ENCODE peak calls at places on chromosomes 6 and 20, in seven cellular contexts. C is IMR-90, V is heart left ventricle, O is HCT116, M is esophagus squamous epithelium, U is ovary, P is Peyer's patch. D is an unnamed sample.

GRCh38 chr6:81098109-81098814 is 654.2 kb downstream of the TENT5A start:
- DNase-seq in M (no peak), O (no peak), P (no peak), V (no peak), C (no peak), U (no peak), D (no peak)

GRCh38 chr20:6583134-6583738 is 184.2 kb upstream of the BMP2 start:
- DNase-seq in M (no peak), U (no peak), C (peak), P (peak), V (no peak), O (no peak), D (peak)

GRCh38 chr6:67933278-67933677 is 701.8 kb upstream of the ADGRB3 start:
- DNase-seq in V (no peak), M (no peak), O (no peak), U (no peak), C (no peak), P (no peak), D (no peak)

GRCh38 chr6:105794263-105794662 is 291.9 kb upstream of the PRDM1 start:
- DNase-seq in U (peak), C (no peak), V (peak), P (peak), M (no peak), O (no peak), D (no peak)

GRCh38 chr20:57439432-57439831 is 48.2 kb downstream of the RBM38 start:
- DNase-seq in C (no peak), M (no peak), U (peak), V (peak), P (no peak), O (no peak), D (peak)

GRCh38 chr20:32622585-32623468 is 37.7 kb upstream of the NOL4L start:
- DNase-seq in C (no peak), P (no peak), M (no peak), U (no peak), O (no peak), V (no peak), D (no peak)

GRCh38 chr6:17968081-17968518 is 19.3 kb downstream of the KIF13A start:
- DNase-seq in U (no peak), M (no peak), P (no peak), O (no peak), C (peak), V (no peak), D (no peak)

GRCh38 chr6:116313377-116313776 is 33.6 kb upstream of the TSPYL1 start:
- DNase-seq in C (peak), O (no peak), U (no peak), P (no peak), V (no peak), M (no peak), D (no peak)

GRCh38 chr20:846894-847278 is 13.4 kb downstream of the FAM110A start:
- DNase-seq in U (no peak), C (no peak), M (no peak), O (no peak), P (peak), V (peak), D (no peak)

GRCh38 chr6:36463686-36464085 is 20.9 kb downstream of the KCTD20 start:
- DNase-seq in M (no peak), U (no peak), P (no peak), O (no peak), C (peak), V (no peak), D (no peak)

GRCh38 chr6:72626126-72626525 is 4.3 kb downstream of the KCNQ5 start:
- DNase-seq in V (no peak), P (no peak), C (no peak), O (no peak), M (no peak), U (no peak), D (no peak)

GRCh38 chr6:21732731-21733130 is 139.2 kb downstream of the SOX4 start:
- DNase-seq in M (no peak), C (no peak), P (no peak), U (no peak), O (no peak), V (no peak), D (no peak)

GRCh38 chr20:61433816-61434215 is 181.8 kb downstream of the CDH4 start:
- DNase-seq in V (no peak), P (peak), U (no peak), M (no peak), O (no peak), C (no peak), D (no peak)

GRCh38 chr6:72037006-72037405 is 150.7 kb downstream of the RIMS1 start:
- DNase-seq in U (no peak), C (no peak), P (no peak), M (no peak), O (no peak), V (no peak), D (no peak)

GRCh38 chr6:133608620-133609019 is 280.3 kb upstream of the TCF21 start:
- DNase-seq in U (no peak), P (no peak), V (no peak), M (no peak), C (peak), O (no peak), D (no peak)

GRCh38 chr6:13496508-13497180 is 9.2 kb upstream of the GFOD1 start:
- DNase-seq in O (no peak), M (no peak), V (no peak), U (no peak), C (no peak), P (no peak), D (no peak)

GRCh38 chr6:36196049-36196879 is at the start of gene BRPF3:
- DNase-seq in M (peak), V (peak), P (peak), U (peak), O (no peak), C (peak), D (peak)

GRCh38 chr20:54197621-54198604 is 10.0 kb upstream of the PFDN4 start:
- DNase-seq in C (peak), P (no peak), V (no peak), U (no peak), O (no peak), M (no peak), D (no peak)

GRCh38 chr20:35101620-35102019 is 9.0 kb upstream of the TRPC4AP start:
- DNase-seq in O (no peak), M (no peak), C (no peak), U (no peak), P (no peak), V (no peak), D (no peak)

GRCh38 chr20:61877331-61877730 is 188.3 kb downstream of the TAF4 start:
- DNase-seq in M (no peak), C (no peak), O (no peak), U (no peak), V (no peak), P (no peak), D (no peak)

GRCh38 chr20:39960522-39961420 is 728.3 kb downstream of the MAFB start:
- DNase-seq in C (no peak), M (no peak), V (no peak), U (peak), O (no peak), P (no peak), D (no peak)

GRCh38 chr6:134740473-134741192 is 209.3 kb downstream of the ALDH8A1 start:
- DNase-seq in C (peak), O (no peak), P (no peak), V (no peak), U (no peak), M (no peak), D (no peak)

GRCh38 chr6:27038498-27038897 is 209.0 kb upstream of the PRSS16 start:
- DNase-seq in C (no peak), M (no peak), P (no peak), V (no peak), U (no peak), O (no peak), D (no peak)

GRCh38 chr20:52242237-52243230 is 51.0 kb upstream of the ZFP64 start:
- DNase-seq in V (no peak), C (peak), P (no peak), M (no peak), U (no peak), O (no peak), D (no peak)

GRCh38 chr6:129753422-129753821 is 43.4 kb upstream of the ARHGAP18 start:
- DNase-seq in C (peak), U (no peak), M (no peak), P (no peak), V (no peak), O (no peak), D (no peak)

GRCh38 chr6:31660224-31660997 is at the start of gene C6orf47:
- DNase-seq in U (peak), O (peak), M (no peak), V (peak), P (peak), C (peak), D (peak)

GRCh38 chr20:1894951-1895673 is at the start of gene SIRPA:
- DNase-seq in U (peak), P (peak), V (peak), O (no peak), C (peak), M (no peak), D (peak)

GRCh38 chr20:62832212-62832922 is 15.5 kb downstream of the COL9A3 start:
- DNase-seq in M (no peak), P (peak), C (no peak), U (peak), O (peak), V (peak), D (no peak)

GRCh38 chr6:80143312-80143960 is 37.0 kb downstream of the BCKDHB start:
- DNase-seq in V (peak), P (peak), U (peak), C (peak), M (no peak), O (peak), D (peak)

GRCh38 chr6:132084811-132085509 is 133.8 kb upstream of the CCN2 start:
- DNase-seq in V (no peak), M (no peak), U (no peak), C (peak), O (no peak), P (no peak), D (no peak)

GRCh38 chr20:50379049-50379990 is 130.9 kb upstream of the PTPN1 start:
- DNase-seq in U (peak), M (peak), P (peak), C (peak), V (peak), O (no peak), D (peak)

GRCh38 chr20:52748235-52748950 is 223.8 kb upstream of the TSHZ2 start:
- DNase-seq in P (no peak), U (no peak), O (no peak), V (no peak), C (no peak), M (no peak), D (peak)

GRCh38 chr6:28480253-28480932 is 35.2 kb downstream of the GPX6 start:
- DNase-seq in M (no peak), U (no peak), V (no peak), O (no peak), P (no peak), C (no peak), D (no peak)

GRCh38 chr6:146914563-146915483 is 289.4 kb upstream of the STXBP5 start:
- DNase-seq in O (peak), V (no peak), M (no peak), P (no peak), U (peak), C (peak), D (peak)

GRCh38 chr6:17212541-17213371 is 68.4 kb upstream of the RBM24 start:
- DNase-seq in U (no peak), P (no peak), O (no peak), C (no peak), V (peak), M (no peak), D (peak)

GRCh38 chr6:48671506-48671905 is 560.5 kb upstream of the PTCHD4 start:
- DNase-seq in U (no peak), O (no peak), P (no peak), C (peak), M (no peak), V (no peak), D (no peak)

GRCh38 chr6:37113976-37114375 is 56.0 kb upstream of the PIM1 start:
- DNase-seq in O (no peak), V (no peak), C (no peak), U (no peak), M (no peak), P (no peak), D (no peak)

GRCh38 chr6:169393753-169394152 is 140.1 kb upstream of the THBS2 start:
- DNase-seq in P (no peak), V (no peak), U (no peak), M (no peak), O (no peak), C (no peak), D (no peak)

GRCh38 chr6:1003394-1004160 is 308.3 kb upstream of the FOXQ1 start:
- DNase-seq in V (no peak), U (no peak), C (no peak), M (no peak), O (no peak), P (no peak), D (no peak)

GRCh38 chr20:43460830-43461200 is 3.1 kb downstream of the SRSF6 start:
- DNase-seq in M (no peak), U (no peak), P (peak), C (no peak), O (no peak), V (no peak), D (no peak)
- TF ChIP-seq POLR2A in M (no peak), U (no peak), P (no peak), C (no peak), O (no peak), V (no peak), D (no peak)

DNA sequence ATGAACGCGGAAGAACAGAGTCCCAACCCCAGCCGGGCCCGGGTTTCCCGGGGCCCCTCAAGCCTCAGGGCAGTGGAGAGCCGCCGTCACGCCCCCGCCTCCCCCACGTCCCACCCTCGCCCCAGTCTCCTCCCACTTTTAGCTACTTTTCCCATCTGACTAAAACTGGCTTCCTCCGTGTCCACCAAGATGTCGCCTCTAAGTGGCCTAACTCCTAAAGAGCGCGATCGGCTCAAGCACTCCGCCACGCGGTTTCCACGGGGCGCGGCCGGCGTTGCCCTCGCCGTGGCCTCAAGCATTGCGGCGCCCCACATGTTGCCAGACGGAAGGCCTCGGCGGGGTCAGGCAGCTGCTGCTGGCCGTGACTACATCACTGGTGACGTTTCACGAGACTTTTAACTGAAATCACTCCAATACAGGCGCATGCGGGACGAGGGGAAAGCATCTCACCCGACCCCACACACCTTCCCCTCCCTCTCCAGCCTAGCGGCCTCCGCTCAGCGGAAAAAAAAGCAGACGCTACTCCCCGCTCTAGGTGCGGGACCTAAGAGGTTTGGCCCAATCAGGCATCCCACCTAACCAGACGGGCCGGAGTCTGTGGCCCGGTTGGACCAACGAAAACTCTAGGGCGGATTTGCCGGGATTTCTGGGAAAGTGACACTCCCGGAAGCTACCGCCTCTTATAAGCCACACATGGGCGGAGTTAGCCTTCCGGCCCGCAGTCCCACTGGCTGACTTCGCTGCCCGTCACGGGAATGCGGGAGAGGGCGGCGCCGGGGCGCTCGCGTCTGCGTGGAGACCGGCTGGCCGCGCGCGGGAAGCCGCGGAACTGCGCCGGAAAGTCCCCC is at the start of gene NXT1:
- DNase-seq in P (peak), C (peak), V (peak), M (peak), O (peak), U (peak), D (peak)
- TF ChIP-seq POLR2A in P (peak), C (peak), V (peak), M (peak), O (peak), U (peak), D (peak)

GRCh38 chr20:58515240-58516212 is at the start of gene APCDD1L:
- DNase-seq in C (peak), M (no peak), U (no peak), O (no peak), P (no peak), V (no peak), D (no peak)
- TF ChIP-seq POLR2A in C (no peak), M (no peak), U (no peak), O (no peak), P (no peak), V (no peak), D (no peak)

GRCh38 chr6:70764706-70765105 is 97.0 kb downstream of the SMAP1 start:
- DNase-seq in U (no peak), O (no peak), P (no peak), V (no peak), M (no peak), C (no peak), D (no peak)
- TF ChIP-seq POLR2A in U (no peak), O (no peak), P (no peak), V (no peak), M (no peak), C (no peak), D (no peak)

GRCh38 chr6:63509652-63510352 is 62.5 kb upstream of the LOC128125822 start:
- DNase-seq in O (no peak), U (peak), V (peak), C (peak), M (no peak), P (peak), D (peak)
- TF ChIP-seq POLR2A in O (no peak), U (no peak), V (no peak), C (no peak), M (no peak), P (no peak), D (no peak)

GRCh38 chr6:51992834-51993233 is 94.6 kb downstream of the PKHD1 start:
- DNase-seq in M (no peak), O (no peak), C (no peak), U (no peak), V (no peak), P (no peak), D (no peak)
- TF ChIP-seq POLR2A in M (no peak), O (no peak), C (no peak), U (no peak), V (no peak), P (no peak), D (no peak)

GRCh38 chr6:29632789-29633531 is at the start of gene GABBR1:
- DNase-seq in C (peak), V (peak), P (peak), U (peak), M (no peak), O (peak), D (peak)
- TF ChIP-seq POLR2A in C (no peak), V (no peak), P (no peak), U (peak), M (no peak), O (peak), D (peak)

DNA sequence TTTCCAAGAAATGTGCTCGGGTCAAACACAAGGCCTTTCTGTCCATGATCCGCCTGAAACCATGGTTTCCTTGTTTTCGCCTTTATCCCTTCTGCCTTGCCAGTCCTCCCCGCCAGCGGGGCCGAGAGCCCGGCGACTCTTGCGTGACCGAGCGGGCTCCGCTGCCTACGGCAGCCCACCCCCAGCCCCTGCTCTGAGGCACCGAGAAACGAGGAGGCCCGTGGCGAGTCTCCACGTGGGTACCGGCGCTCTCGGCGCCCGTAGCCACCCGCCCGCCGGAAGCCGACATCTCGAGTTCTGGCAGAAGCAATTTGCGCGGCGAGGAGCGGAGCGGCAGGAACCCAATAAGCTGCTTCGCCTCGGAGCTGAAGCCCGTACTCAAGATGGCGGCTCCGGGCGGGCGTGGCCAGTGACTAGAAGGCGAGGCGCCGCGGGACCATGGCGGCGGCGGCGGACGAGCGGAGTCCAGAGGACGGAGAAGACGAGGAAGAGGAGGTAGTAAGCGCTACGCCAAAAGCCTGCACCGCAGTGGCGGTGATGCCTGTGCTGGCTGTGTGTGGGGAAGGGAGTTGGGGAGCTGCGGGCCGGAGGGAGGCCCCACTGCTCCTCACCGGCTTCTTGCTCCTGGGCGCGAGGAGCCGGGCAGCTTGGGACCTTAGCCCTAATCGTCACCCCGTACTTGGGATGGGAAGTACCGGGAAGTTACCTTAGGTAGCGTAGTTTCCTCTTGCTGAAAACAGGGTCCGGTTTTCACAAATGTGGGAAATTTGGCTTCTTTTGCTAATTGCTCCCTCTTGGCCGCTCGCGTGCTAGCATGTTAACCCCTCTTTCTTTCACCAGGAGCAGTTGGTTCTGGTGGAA is at the start of gene GTF3C6:
- DNase-seq in O (peak), V (peak), P (peak), U (peak), C (peak), M (peak), D (peak)
- TF ChIP-seq POLR2A in O (peak), V (no peak), P (peak), U (peak), C (peak), M (peak), D (peak)

D was measured in uterus.